ENCODE peak calls at places on chromosomes 2 and 18, in five cellular contexts. P is stomach, R is A549, H is ovary, E is sigmoid colon. M is an unnamed sample.
A peak's percentile ranks its signal among the peaks of the same experiment; 100 is the strongest.

GRCh38 chr2:229780856-229781773 is 66.8 kb upstream of the DNER start:
- DNase-seq in H (no peak), R (peak; percentile 45), E (no peak), P (no peak), M (no peak)

GRCh38 chr2:3486047-3487027 is 33.0 kb downstream of the ADI1 start:
- DNase-seq in E (peak; percentile 60), H (no peak), P (no peak), R (no peak), M (no peak)

GRCh38 chr2:155846249-155846648 is 486.3 kb downstream of the NR4A2 start:
- DNase-seq in P (no peak), R (no peak), H (no peak), E (no peak), M (no peak)

GRCh38 chr2:237581751-237582746 is 8.5 kb downstream of the RAB17 start:
- DNase-seq in E (peak; percentile 94), H (peak; percentile 92), R (peak; percentile 58), P (peak; percentile 84), M (no peak)

GRCh38 chr18:55452123-55452611 is 135.8 kb downstream of the TCF4 start:
- DNase-seq in H (peak; percentile 10), P (no peak), R (peak; percentile 0), E (no peak), M (no peak)

GRCh38 chr2:177597759-177598158 is 205.2 kb downstream of the AGPS start:
- DNase-seq in E (no peak), P (no peak), R (no peak), H (no peak), M (no peak)

GRCh38 chr2:72561621-72562318 is 264.1 kb downstream of the EXOC6B start:
- DNase-seq in R (peak; percentile 52), H (no peak), P (no peak), E (no peak), M (no peak)

GRCh38 chr2:36562245-36562644 is 35.7 kb downstream of the FEZ2 start:
- DNase-seq in R (peak; percentile 49), P (no peak), E (no peak), H (no peak), M (no peak)

GRCh38 chr2:153432381-153432780 is 46.2 kb downstream of the RPRM start:
- DNase-seq in H (no peak), R (no peak), E (no peak), P (no peak), M (no peak)

DNA sequence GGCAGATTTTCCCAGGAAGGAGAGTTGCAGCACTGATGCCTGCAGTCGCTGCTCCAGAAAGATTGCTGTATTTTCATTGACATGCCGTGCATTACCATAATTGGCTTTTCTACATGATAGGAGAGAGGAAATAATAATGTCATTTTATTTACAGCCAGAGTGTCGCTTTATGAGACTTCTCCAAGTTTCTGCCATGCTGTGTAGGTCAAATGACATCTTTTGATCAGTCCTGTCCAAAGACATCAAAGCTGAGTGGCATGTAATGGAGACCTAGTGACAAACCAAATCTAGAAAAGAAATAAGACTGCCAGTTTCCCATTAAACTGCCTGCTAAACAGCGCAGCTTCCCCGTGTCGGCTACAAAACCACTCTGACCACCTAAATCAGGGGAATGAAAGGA is 57.6 kb downstream of the TSHZ1 start:
- DNase-seq in E (no peak), P (no peak), R (no peak), H (no peak), M (no peak)
- TF ChIP-seq EP300 in E (no peak), P (no peak), R (no peak), H (no peak), M (no peak)

GRCh38 chr2:9003366-9003615 is 193 bp downstream of the MBOAT2 start:
- DNase-seq in P (no peak), E (peak; percentile 63), H (no peak), R (no peak), M (no peak)

GRCh38 chr2:9008951-9009664 is 5.6 kb upstream of the MBOAT2 start:
- DNase-seq in H (no peak), E (no peak), P (no peak), R (no peak), M (no peak)

GRCh38 chr2:9004338-9005204 is 1.1 kb upstream of the MBOAT2 start:
- DNase-seq in P (no peak), E (no peak), R (no peak), H (no peak), M (no peak)

GRCh38 chr2:9003616-9004337 is at the start of gene MBOAT2:
- DNase-seq in P (peak; percentile 86), R (peak; percentile 92), H (peak; percentile 86), E (peak; percentile 92), M (no peak)

DNA sequence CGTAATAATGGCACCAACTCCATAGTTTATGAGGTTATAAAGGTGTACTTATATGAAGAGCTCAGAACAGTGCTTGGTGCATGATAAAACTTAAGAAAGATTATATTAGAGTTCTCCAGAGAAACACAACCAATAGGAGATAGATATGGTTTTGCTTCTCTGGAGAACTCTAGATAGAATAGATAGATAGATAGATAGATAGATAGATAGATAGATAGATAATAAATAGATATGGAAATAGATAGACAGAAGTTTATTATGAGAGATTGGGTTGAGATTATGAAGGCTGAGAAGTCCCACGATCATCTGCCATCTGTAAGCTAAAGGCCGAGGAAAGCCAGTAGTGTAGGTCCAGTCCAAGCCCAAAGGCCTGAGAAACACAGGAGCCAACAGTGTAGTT is 2.9 kb upstream of the MBOAT2 start:
- DNase-seq in E (no peak), H (no peak), P (no peak), R (no peak), M (no peak)
- TF ChIP-seq CTCF in E (no peak), H (no peak), P (no peak), R (no peak), M (no peak)

GRCh38 chr2:100703213-100703612 is 116.7 kb upstream of the NPAS2 start:
- DNase-seq in H (no peak), E (no peak), P (no peak), R (no peak), M (peak; percentile 57)

GRCh38 chr2:100702444-100703134 is 117.3 kb upstream of the NPAS2 start:
- DNase-seq in P (no peak), H (no peak), E (no peak), R (no peak), M (peak; percentile 74)

GRCh38 chr2:100703744-100704143 is 116.2 kb upstream of the NPAS2 start:
- DNase-seq in E (no peak), H (no peak), R (peak; percentile 4), P (no peak), M (peak; percentile 85)

GRCh38 chr2:100704156-100704555 is 115.8 kb upstream of the NPAS2 start:
- DNase-seq in P (no peak), H (no peak), E (no peak), R (no peak), M (peak; percentile 62)

DNA sequence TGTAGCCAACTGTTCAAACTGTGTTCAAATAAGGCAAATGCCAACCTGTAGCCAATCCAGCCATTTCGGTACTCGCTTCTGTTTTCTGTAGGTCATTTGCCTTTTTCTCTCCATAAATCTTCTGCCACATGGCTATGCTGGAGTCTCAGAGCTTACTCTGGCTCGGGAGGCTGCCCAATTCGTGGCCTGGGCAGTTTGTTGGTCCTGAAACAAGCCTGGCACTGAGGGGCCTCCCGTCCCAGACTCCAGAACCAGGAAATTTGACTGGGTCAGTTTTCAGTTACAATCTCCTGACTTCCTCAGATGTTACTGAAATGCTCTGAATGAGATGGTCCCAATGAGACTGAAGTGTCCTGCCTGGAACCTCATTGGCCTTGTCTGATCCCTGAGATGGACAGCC is 120.8 kb upstream of the NPAS2 start:
- DNase-seq in P (no peak), R (no peak), E (no peak), H (no peak), M (peak; percentile 75)
- H3K4me3 ChIP-seq in P (no peak overlapping the region), R (no peak overlapping the region), E (no peak overlapping the region), H (no peak overlapping the region), M (no peak overlapping the region)

GRCh38 chr2:196275646-196276352 is 104.4 kb upstream of the STK17B start:
- DNase-seq in H (no peak), E (no peak), R (peak; percentile 24), P (no peak), M (no peak)

GRCh38 chr2:196277002-196277401 is 105.6 kb upstream of the STK17B start:
- DNase-seq in P (no peak), H (no peak), E (no peak), R (no peak), M (no peak)

GRCh38 chr2:196276421-196276820 is 105.0 kb upstream of the STK17B start:
- DNase-seq in R (no peak), H (no peak), P (no peak), E (no peak), M (no peak)

GRCh38 chr2:196279496-196279895 is 108.1 kb upstream of the STK17B start:
- DNase-seq in P (no peak), H (no peak), E (no peak), R (no peak), M (no peak)

DNA sequence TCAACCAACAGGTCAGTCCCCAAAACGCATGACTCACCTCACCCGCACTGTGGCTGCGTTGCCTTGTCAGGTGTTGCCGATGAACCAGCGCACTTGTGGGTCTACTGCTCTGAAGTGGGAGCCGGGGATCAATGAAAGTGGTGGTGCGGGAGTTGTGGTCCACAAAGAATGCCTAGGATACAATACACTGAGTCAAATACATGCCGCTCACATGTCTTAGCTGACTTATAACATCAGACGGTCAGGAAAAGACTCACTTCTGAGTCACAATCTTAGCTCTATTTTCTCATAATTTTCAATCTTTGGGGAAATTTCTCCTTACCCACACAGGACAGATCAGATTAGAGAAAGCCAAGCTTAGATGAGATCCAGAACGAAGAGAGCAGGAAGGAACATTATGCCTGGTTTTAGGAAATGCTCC is 107.1 kb upstream of the STK17B start:
- DNase-seq in H (no peak), P (no peak), R (no peak), E (no peak), M (no peak)
- TF ChIP-seq EP300 in H (no peak), P (no peak), R (no peak), E (no peak), M (no peak)

GRCh38 chr2:120563616-120564015 is 172.1 kb upstream of the GLI2 start:
- DNase-seq in E (no peak), P (no peak), H (no peak), R (no peak), M (no peak)

GRCh38 chr2:120565929-120566328 is 169.7 kb upstream of the GLI2 start:
- DNase-seq in E (no peak), P (no peak), H (no peak), R (no peak), M (no peak)

GRCh38 chr2:120566331-120567035 is 169.2 kb upstream of the GLI2 start:
- DNase-seq in H (peak; percentile 46), R (no peak), P (peak; percentile 78), E (peak; percentile 74), M (no peak)

GRCh38 chr2:120565095-120565460 is 170.6 kb upstream of the GLI2 start:
- DNase-seq in H (no peak), E (no peak), R (no peak), P (no peak), M (no peak)

GRCh38 chr2:120564213-120565094 is 171.2 kb upstream of the GLI2 start:
- DNase-seq in H (no peak), R (no peak), E (no peak), P (no peak), M (no peak)
- TF ChIP-seq CTCF in H (no peak), R (no peak), E (no peak), P (no peak), M (no peak)